ENCODE peak calls at places on chromosomes 5 and 9, in eight cellular contexts. H, R, G, Q, C, E, I and L are unnamed samples.

GRCh38 chr5:131377785-131378325 is 114.0 kb downstream of the CDC42SE2 start:
- DNase-seq in H (no peak), E (no peak), G (no peak), R (no peak), I (peak), Q (no peak), C (no peak), L (no peak)

GRCh38 chr5:527646-528591 is 3.7 kb upstream of the SLC9A3 start:
- DNase-seq in R (no peak), C (no peak), H (no peak), G (no peak), E (no peak), Q (no peak), I (no peak), L (no peak)

GRCh38 chr9:127204771-127205470 is 59.7 kb upstream of the GARNL3 start:
- DNase-seq in G (no peak), I (peak), R (no peak), H (no peak), Q (peak), C (no peak), E (no peak), L (no peak)

GRCh38 chr5:107470007-107470582 is 200.6 kb downstream of the EFNA5 start:
- DNase-seq in G (no peak), H (no peak), C (no peak), Q (no peak), R (no peak), I (peak), E (no peak), L (no peak)

GRCh38 chr5:57816108-57816507 is 333.5 kb upstream of the ACTBL2 start:
- DNase-seq in E (no peak), R (no peak), Q (no peak), G (no peak), I (no peak), H (no peak), C (no peak), L (no peak)

GRCh38 chr5:107532182-107532878 is 138.4 kb downstream of the EFNA5 start:
- DNase-seq in H (no peak), Q (no peak), R (no peak), G (no peak), I (no peak), E (no peak), C (no peak), L (no peak)

GRCh38 chr9:18037981-18038380 is 436.0 kb upstream of the ADAMTSL1 start:
- DNase-seq in H (no peak), Q (no peak), R (no peak), E (no peak), G (no peak), C (no peak), I (no peak), L (no peak)

GRCh38 chr5:179870403-179870903 is 11.8 kb upstream of the MRNIP start:
- DNase-seq in I (peak), H (no peak), C (no peak), G (no peak), Q (peak), E (no peak), R (no peak), L (no peak)

GRCh38 chr9:137621131-137621757 is 2.4 kb downstream of the EHMT1 start:
- DNase-seq in G (no peak), H (no peak), E (no peak), C (no peak), R (no peak), I (peak), Q (no peak), L (no peak)

GRCh38 chr9:81984911-81985310 is 3.7 kb upstream of the SPATA31D1 start:
- DNase-seq in R (no peak), Q (no peak), C (no peak), H (no peak), I (no peak), E (no peak), G (no peak), L (no peak)

GRCh38 chr9:117002686-117003085 is 315.6 kb downstream of the TRIM32 start:
- DNase-seq in C (no peak), E (no peak), Q (no peak), R (no peak), H (no peak), G (no peak), I (no peak), L (no peak)